ENCODE peak calls at places on chromosomes 2 and 18, in six cellular contexts. A is prostate gland, X is AML-193, L is NCI-H460, B is RWPE1, S is body of pancreas. K is an unnamed sample.

GRCh38 chr2:213119061-213119809 is 32.2 kb downstream of the IKZF2 start:
- DNase-seq in A (no peak), X (peak; percentile 55), L (no peak), B (peak; percentile 3), S (no peak), K (peak; percentile 83)

GRCh38 chr2:204538179-204539009 is 6.9 kb upstream of the PARD3B start:
- DNase-seq in A (no peak), X (no peak), L (no peak), B (no peak), S (peak; percentile 15), K (no peak)

GRCh38 chr18:12397793-12398192 is 9.9 kb upstream of the PRELID3A start:
- DNase-seq in A (no peak), X (no peak), L (no peak), B (no peak), S (no peak), K (no peak)

GRCh38 chr2:64623232-64623879 is 30.4 kb downstream of the SERTAD2 start:
- DNase-seq in A (no peak), X (no peak), L (no peak), B (no peak), S (peak; percentile 3), K (no peak)

GRCh38 chr18:28884304-28884703 is 707.4 kb upstream of the CDH2 start:
- DNase-seq in A (no peak), X (no peak), L (no peak), B (no peak), S (no peak), K (peak; percentile 64)

GRCh38 chr2:18525236-18525635 is 35.2 kb downstream of the RDH14 start:
- DNase-seq in A (no peak), X (no peak), L (no peak), B (no peak), S (no peak), K (no peak)

GRCh38 chr18:76432970-76433767 is 61.9 kb downstream of the ZNF516 start:
- DNase-seq in A (no peak), X (no peak), L (no peak), B (no peak), S (no peak), K (no peak)

GRCh38 chr2:15359716-15360531 is 201.2 kb downstream of the NBAS start:
- DNase-seq in A (no peak), X (no peak), L (peak; percentile 62), B (peak; percentile 45), S (no peak), K (peak; percentile 43)

GRCh38 chr2:12636837-12637581 is 79.7 kb upstream of the TRIB2 start:
- DNase-seq in A (no peak), X (no peak), L (no peak), B (no peak), S (no peak), K (no peak)

GRCh38 chr2:60957643-60958042 is 59.9 kb upstream of the PEX13 start:
- DNase-seq in A (no peak), X (no peak), L (no peak), B (no peak), S (peak; percentile 52), K (peak; percentile 73)

GRCh38 chr2:148194882-148195281 is 174.0 kb downstream of the MBD5 start:
- DNase-seq in A (no peak), X (no peak), L (no peak), B (no peak), S (no peak), K (no peak)

GRCh38 chr18:29164993-29165599 is 988.2 kb upstream of the CDH2 start:
- DNase-seq in A (no peak), X (no peak), L (peak; percentile 51), B (peak; percentile 57), S (no peak), K (no peak)

GRCh38 chr18:74569401-74569800 is 28.3 kb upstream of the ZNF407 start:
- DNase-seq in A (no peak), X (no peak), L (no peak), B (no peak), S (no peak), K (no peak)

GRCh38 chr18:57802166-57802868 is 798 bp downstream of the ATP8B1 start:
- DNase-seq in A (no peak), X (no peak), L (no peak), B (no peak), S (peak; percentile 40), K (no peak)

GRCh38 chr18:64244571-64244970 is 95.7 kb upstream of the LINC00305 start:
- DNase-seq in A (no peak), X (peak; percentile 16), L (no peak), B (no peak), S (no peak), K (no peak)

GRCh38 chr18:75132471-75132870 is 76.5 kb downstream of the PTGR3 start:
- DNase-seq in A (no peak), X (no peak), L (no peak), B (no peak), S (no peak), K (no peak)

GRCh38 chr2:121505005-121505404 is 25.7 kb upstream of the RNU4ATAC start:
- DNase-seq in A (peak; percentile 27), X (no peak), L (no peak), B (peak; percentile 78), S (no peak), K (peak; percentile 98)

GRCh38 chr2:96115631-96116423 is 544 bp downstream of the ADRA2B start:
- DNase-seq in A (no peak), X (no peak), L (no peak), B (no peak), S (no peak), K (no peak)

GRCh38 chr2:57954020-57954419 is 92.6 kb upstream of the VRK2 start:
- DNase-seq in A (no peak), X (no peak), L (no peak), B (no peak), S (no peak), K (no peak)

GRCh38 chr2:55364189-55365055 is 55.2 kb downstream of the CCDC88A start:
- DNase-seq in A (peak; percentile 81), X (peak; percentile 50), L (peak; percentile 80), B (peak; percentile 65), S (peak; percentile 57), K (peak; percentile 62)

GRCh38 chr2:26521054-26521912 is 43.4 kb upstream of the OTOF start:
- DNase-seq in A (no peak), X (peak; percentile 6), L (peak; percentile 28), B (peak; percentile 26), S (no peak), K (no peak)

GRCh38 chr2:214542251-214542650 is 131.4 kb downstream of the VWC2L start:
- DNase-seq in A (no peak), X (no peak), L (no peak), B (no peak), S (no peak), K (no peak)

GRCh38 chr2:20704886-20705285 is 37.9 kb downstream of the GDF7 start:
- DNase-seq in A (no peak), X (no peak), L (no peak), B (no peak), S (no peak), K (no peak)

GRCh38 chr18:78295271-78295670 is 684.3 kb upstream of the SALL3 start:
- DNase-seq in A (no peak), X (no peak), L (no peak), B (no peak), S (no peak), K (no peak)

GRCh38 chr2:70509565-70509964 is 44.1 kb downstream of the TGFA start:
- DNase-seq in A (no peak), X (no peak), L (no peak), B (peak; percentile 41), S (peak; percentile 58), K (peak; percentile 64)

GRCh38 chr18:11553098-11553940 is 56.1 kb upstream of the SLC35G4 start:
- DNase-seq in A (peak; percentile 17), X (peak; percentile 8), L (peak; percentile 36), B (peak; percentile 64), S (peak; percentile 41), K (no peak)

GRCh38 chr2:216757532-216757931 is 62.2 kb upstream of the IGFBP5 start:
- DNase-seq in A (no peak), X (no peak), L (no peak), B (no peak), S (no peak), K (no peak)

GRCh38 chr2:145682536-145683157 is 1162.7 kb upstream of the ZEB2 start:
- DNase-seq in A (no peak), X (peak; percentile 57), L (peak; percentile 63), B (no peak), S (no peak), K (peak; percentile 36)

GRCh38 chr2:29676886-29677453 is 244.4 kb downstream of the ALK start:
- DNase-seq in A (no peak), X (no peak), L (no peak), B (no peak), S (no peak), K (no peak)

GRCh38 chr18:48933578-48934399 is 17.0 kb downstream of the SMAD7 start:
- DNase-seq in A (no peak), X (no peak), L (no peak), B (no peak), S (no peak), K (no peak)

GRCh38 chr18:3692113-3692621 is 242.2 kb downstream of the TGIF1 start:
- DNase-seq in A (no peak), X (no peak), L (no peak), B (no peak), S (no peak), K (no peak)

GRCh38 chr18:55586841-55587240 is 1.2 kb downstream of the TCF4 start:
- DNase-seq in A (no peak), X (no peak), L (no peak), B (no peak), S (no peak), K (no peak)

GRCh38 chr2:127650041-127650784 is 4.3 kb downstream of the GPR17 start:
- DNase-seq in A (no peak), X (no peak), L (no peak), B (no peak), S (no peak), K (no peak)